ENCODE peak calls at places on chromosome 21, in five cellular contexts. R is cardiac fibroblast, Y is breast epithelium, E is fibroblast of pulmonary artery, O is right lobe of liver. J is an unnamed sample.

GRCh38 chr21:20997633-20998455 is at the start of gene NCAM2:
- DNase-seq in R (peak; percentile 69), Y (peak; percentile 47), E (peak; percentile 81), O (peak; percentile 53), J (peak; percentile 44)

GRCh38 chr21:39650801-39651200 is 38.1 kb downstream of the B3GALT5 start:
- DNase-seq in R (no peak), Y (no peak), E (no peak), O (no peak), J (no peak)

GRCh38 chr21:38912789-38913119 is 107.0 kb downstream of the ETS2 start:
- DNase-seq in R (no peak), Y (no peak), E (no peak), O (no peak), J (no peak)

GRCh38 chr21:28148400-28149064 is 844.1 kb downstream of the LTN1 start:
- DNase-seq in R (peak; percentile 31), Y (no peak), E (peak; percentile 57), O (peak; percentile 66), J (no peak)

GRCh38 chr21:29258626-29259335 is 39.9 kb upstream of the BACH1 start:
- DNase-seq in R (peak; percentile 83), Y (no peak), E (peak; percentile 88), O (no peak), J (peak; percentile 43)

GRCh38 chr21:34935868-34936267 is 113.2 kb downstream of the RUNX1 start:
- DNase-seq in R (no peak), Y (no peak), E (no peak), O (no peak), J (no peak)

GRCh38 chr21:39215078-39215477 is 31.8 kb upstream of the PSMG1 start:
- DNase-seq in R (no peak), Y (no peak), E (no peak), O (no peak), J (no peak)

GRCh38 chr21:39125752-39126485 is 57.3 kb downstream of the PSMG1 start:
- DNase-seq in R (peak; percentile 88), Y (peak; percentile 45), E (peak; percentile 87), O (peak; percentile 66), J (peak; percentile 53)

GRCh38 chr21:34029724-34030528 is 43.5 kb upstream of the MRPS6 start:
- DNase-seq in R (peak; percentile 93), Y (peak; percentile 33), E (peak; percentile 86), O (peak; percentile 54), J (no peak)

GRCh38 chr21:34974162-34974981 is 74.7 kb downstream of the RUNX1 start:
- DNase-seq in R (no peak), Y (no peak), E (no peak), O (peak; percentile 73), J (no peak)

GRCh38 chr21:39373634-39374033 is 24.7 kb upstream of the HMGN1 start:
- DNase-seq in R (peak; percentile 56), Y (no peak), E (peak; percentile 64), O (no peak), J (no peak)

GRCh38 chr21:33924766-33925100 is 9.1 kb upstream of the ATP5PO start:
- DNase-seq in R (no peak), Y (no peak), E (no peak), O (no peak), J (no peak)

GRCh38 chr21:30083120-30083945 is 83.3 kb downstream of the CLDN17 start:
- DNase-seq in R (no peak), Y (no peak), E (no peak), O (no peak), J (no peak)

GRCh38 chr21:44074315-44074958 is 32.8 kb upstream of the PWP2 start:
- DNase-seq in R (no peak), Y (no peak), E (no peak), O (no peak), J (no peak)

GRCh38 chr21:44067011-44067839 is 40.0 kb upstream of the PWP2 start:
- DNase-seq in R (no peak), Y (no peak), E (no peak), O (peak; percentile 43), J (no peak)

GRCh38 chr21:44072111-44072510 is 35.1 kb upstream of the PWP2 start:
- DNase-seq in R (no peak), Y (no peak), E (no peak), O (no peak), J (no peak)

GRCh38 chr21:44070391-44070790 is 36.8 kb upstream of the PWP2 start:
- DNase-seq in R (no peak), Y (no peak), E (no peak), O (no peak), J (no peak)

DNA sequence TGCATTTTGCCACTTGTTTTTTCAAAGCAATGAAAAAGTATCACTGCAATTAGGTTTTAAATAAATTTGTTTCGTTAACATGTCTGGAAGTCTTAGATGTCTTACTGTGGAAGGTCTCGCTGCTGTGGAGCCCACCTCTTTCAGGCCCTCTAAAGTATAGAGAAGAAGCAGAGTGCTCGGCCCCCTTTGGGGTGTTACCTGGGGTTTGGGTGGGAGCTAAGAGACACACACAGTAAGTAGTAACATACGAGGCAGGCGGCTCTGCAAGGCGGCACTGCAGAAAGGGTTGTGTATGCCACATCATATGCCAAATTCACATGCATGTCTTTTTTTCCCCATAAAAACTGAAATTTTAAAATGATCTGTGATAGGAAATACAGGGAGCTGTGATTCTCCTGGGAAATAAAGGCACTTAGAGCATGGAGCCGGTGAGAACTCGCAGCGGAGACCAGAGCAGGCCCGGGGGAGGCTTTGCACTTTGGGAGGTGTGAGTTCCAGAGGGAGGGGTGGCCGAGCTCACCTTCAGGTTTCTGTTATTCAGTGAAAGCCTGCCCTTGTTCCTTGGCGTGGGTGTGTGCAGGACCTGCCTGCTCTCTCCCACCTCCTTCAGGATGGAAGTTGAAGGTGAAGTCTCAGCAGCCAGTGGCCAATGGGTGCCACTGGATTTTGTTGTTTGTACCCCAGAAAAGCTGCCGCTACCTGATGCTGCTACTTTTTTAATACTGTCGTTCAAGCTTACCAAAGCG is 35.7 kb upstream of the PWP2 start:
- DNase-seq in R (no peak), Y (no peak), E (no peak), O (no peak), J (no peak)
- TF ChIP-seq CTCF in R (no peak), Y (no peak), E (no peak), O (no peak), J (no peak)

GRCh38 chr21:41189147-41189538 is 21.2 kb downstream of the BACE2 start:
- DNase-seq in R (no peak), Y (no peak), E (no peak), O (no peak), J (no peak)
- H3K4me3 ChIP-seq in R (no peak overlapping the region), Y (no peak overlapping the region), E (no peak overlapping the region), O (no peak overlapping the region), J (no peak overlapping the region)

GRCh38 chr21:25383545-25383944 is 223.7 kb downstream of the MRPL39 start:
- DNase-seq in R (no peak), Y (no peak), E (no peak), O (no peak), J (no peak)

GRCh38 chr21:25384782-25385181 is 222.5 kb downstream of the MRPL39 start:
- DNase-seq in R (no peak), Y (no peak), E (no peak), O (no peak), J (no peak)

GRCh38 chr21:25385912-25386474 is 221.3 kb downstream of the MRPL39 start:
- DNase-seq in R (peak; percentile 83), Y (no peak), E (peak; percentile 83), O (no peak), J (peak; percentile 62)

GRCh38 chr21:25387665-25388064 is 219.6 kb downstream of the MRPL39 start:
- DNase-seq in R (no peak), Y (no peak), E (no peak), O (no peak), J (no peak)
- TF ChIP-seq CTCF in R (no peak), Y (no peak), E (no peak), O (no peak), J (no peak)

DNA sequence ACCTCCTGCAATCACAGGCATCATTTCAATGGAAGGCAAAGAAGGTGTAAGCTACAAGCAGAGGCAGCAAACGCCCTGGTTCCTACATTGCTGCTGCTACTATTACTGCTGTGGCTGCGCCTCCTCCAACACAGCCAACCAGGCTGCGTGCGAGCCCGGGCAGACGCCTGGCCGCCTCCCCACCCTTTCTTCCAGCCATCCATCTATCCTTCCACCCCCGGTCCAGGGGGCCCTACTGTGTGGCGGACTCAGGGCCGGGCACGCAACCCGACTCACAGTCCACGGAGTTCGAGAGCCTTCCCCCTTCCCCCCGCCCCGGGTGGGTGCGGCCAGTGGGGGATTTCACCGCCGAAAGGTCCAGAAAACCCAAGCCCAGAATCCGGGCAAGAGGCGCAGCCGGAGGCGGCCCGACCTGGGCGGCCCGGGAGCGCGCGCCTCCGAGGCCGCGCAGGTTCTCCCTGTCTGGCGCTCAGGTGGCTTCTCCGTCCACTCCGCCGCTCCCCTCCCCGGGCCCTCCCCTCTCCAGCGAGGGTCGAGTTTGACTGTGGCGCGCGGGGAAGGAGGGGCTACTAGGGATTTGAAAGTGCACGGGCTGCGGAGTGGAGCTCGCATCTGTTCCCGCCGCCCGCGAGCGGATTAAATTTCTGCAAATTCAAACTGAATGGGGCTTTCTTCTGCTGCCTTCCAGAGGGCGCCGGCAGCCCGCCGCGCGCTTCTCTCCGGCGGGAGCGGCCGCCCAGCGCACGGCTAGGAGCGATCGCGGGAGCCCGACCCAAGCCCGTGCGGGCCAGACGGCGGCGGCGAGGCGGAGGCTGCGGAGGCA is at the start of gene HUNK:
- DNase-seq in R (peak; percentile 12), Y (peak; percentile 34), E (peak; percentile 7), O (peak; percentile 48), J (no peak)
- H3K4me3 ChIP-seq in R (peak within 1 kb of the TSS; percentile 27), Y (peak within 1 kb of the TSS; percentile 69), E (peak within 1 kb of the TSS; percentile 30), O (peak within 1 kb of the TSS; percentile 55), J (peak within 1 kb of the TSS; percentile 50)

GRCh38 chr21:42165901-42166300 is 53.0 kb upstream of the ABCG1 start:
- DNase-seq in R (no peak), Y (no peak), E (no peak), O (no peak), J (no peak)

GRCh38 chr21:42163511-42163863 is 55.5 kb upstream of the ABCG1 start:
- DNase-seq in R (no peak), Y (no peak), E (no peak), O (no peak), J (no peak)

GRCh38 chr21:42162831-42163510 is 56.0 kb upstream of the ABCG1 start:
- DNase-seq in R (peak; percentile 25), Y (no peak), E (no peak), O (no peak), J (no peak)

GRCh38 chr21:42164818-42165217 is 54.1 kb upstream of the ABCG1 start:
- DNase-seq in R (no peak), Y (no peak), E (no peak), O (no peak), J (no peak)

DNA sequence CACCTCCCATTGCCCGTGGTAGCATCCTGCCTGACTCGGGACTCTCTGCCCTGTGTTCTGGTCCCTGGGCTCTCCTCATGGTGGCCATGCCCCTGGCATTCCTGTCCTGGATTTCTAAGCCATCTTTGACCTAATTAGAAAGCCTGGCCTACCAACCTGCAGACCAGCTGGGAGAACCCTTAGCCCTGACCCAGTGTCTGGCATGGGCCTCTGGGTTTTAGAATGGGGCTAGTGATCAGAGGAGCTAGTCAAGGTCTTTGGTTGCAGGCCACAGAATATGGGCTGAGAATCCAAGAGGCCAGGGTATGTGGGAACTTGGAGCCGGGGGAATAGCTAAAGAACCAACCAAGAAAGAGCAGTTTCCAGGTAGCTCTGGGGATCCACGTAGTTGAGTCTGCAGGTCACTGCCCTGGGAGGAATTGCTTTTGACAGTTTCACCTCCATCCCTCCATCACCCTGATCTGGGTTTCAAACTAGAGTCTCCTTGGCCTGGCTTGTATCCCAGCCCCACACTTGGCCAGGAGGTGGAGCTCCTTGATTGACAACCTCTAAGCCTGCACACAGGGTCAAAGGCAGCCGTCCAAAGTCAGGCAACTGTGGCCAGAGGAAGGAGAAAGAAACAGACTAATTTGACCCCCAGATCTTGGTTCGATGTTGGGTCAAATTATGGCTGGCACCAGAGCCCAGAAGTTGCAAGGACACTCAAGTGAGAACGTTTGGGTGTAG is 54.7 kb upstream of the ABCG1 start:
- DNase-seq in R (peak; percentile 36), Y (no peak), E (peak; percentile 47), O (peak; percentile 73), J (no peak)
- TF ChIP-seq CTCF in R (peak; percentile 44), Y (no peak), E (peak; percentile 47), O (peak; percentile 47), J (no peak)